ENCODE peak calls at places on chromosome 22, in four cellular contexts. A is GM23338, J is tibial nerve, Q is dorsolateral prefrontal cortex. H is an unnamed sample.
A peak's percentile ranks its signal among the peaks of the same experiment; 100 is the strongest.

GRCh38 chr22:20972014-20972797 is 5.2 kb downstream of the AIFM3 start:
- DNase-seq in A (no peak), J (no peak), Q (no peak), H (no peak)

GRCh38 chr22:47586946-47587345 is 824.5 kb downstream of the TBC1D22A start:
- DNase-seq in A (no peak), J (no peak), Q (no peak), H (no peak)

GRCh38 chr22:37679670-37680069 is 4.2 kb downstream of the LGALS1 start:
- DNase-seq in A (no peak), J (no peak), Q (no peak), H (no peak)

GRCh38 chr22:38718414-38718813 is 12.7 kb downstream of the GTPBP1 start:
- DNase-seq in A (peak; percentile 78), J (no peak), Q (peak; percentile 76), H (no peak)

GRCh38 chr22:44128961-44129613 is 51.6 kb upstream of the PARVG start:
- DNase-seq in A (no peak), J (no peak), Q (no peak), H (no peak)

GRCh38 chr22:31313366-31314147 is 21.3 kb upstream of the PIK3IP1 start:
- DNase-seq in A (peak; percentile 95), J (peak; percentile 81), Q (peak; percentile 76), H (no peak)

GRCh38 chr22:37431366-37431765 is 4.1 kb upstream of the ELFN2 start:
- DNase-seq in A (no peak), J (no peak), Q (no peak), H (no peak)

GRCh38 chr22:38075961-38076360 is 8.0 kb downstream of the SLC16A8 start:
- DNase-seq in A (no peak), J (no peak), Q (no peak), H (no peak)

GRCh38 chr22:38481162-38481870 is 13.4 kb downstream of the KDELR3 start:
- DNase-seq in A (no peak), J (no peak), Q (no peak), H (no peak)

GRCh38 chr22:37676691-37677627 is 1.5 kb downstream of the LGALS1 start:
- DNase-seq in A (peak; percentile 97), J (peak; percentile 85), Q (peak; percentile 64), H (peak; percentile 95)

GRCh38 chr22:30021881-30022619 is 58.2 kb upstream of the HORMAD2 start:
- DNase-seq in A (no peak), J (no peak), Q (no peak), H (no peak)

GRCh38 chr22:29674121-29674520 is 45.7 kb upstream of the CABP7 start:
- DNase-seq in A (no peak), J (no peak), Q (no peak), H (no peak)

GRCh38 chr22:20211997-20212753 is 55.9 kb downstream of the RTN4R start:
- DNase-seq in A (no peak), J (no peak), Q (peak; percentile 23), H (no peak)

GRCh38 chr22:36443198-36443770 is 38.2 kb downstream of the TXN2 start:
- DNase-seq in A (no peak), J (no peak), Q (no peak), H (no peak)

GRCh38 chr22:17120281-17120680 is 879 bp downstream of the TMEM121B start:
- DNase-seq in A (peak; percentile 92), J (no peak), Q (no peak), H (no peak)

GRCh38 chr22:32265882-32266767 is 11.0 kb upstream of the SLC5A4 start:
- DNase-seq in A (peak; percentile 89), J (peak; percentile 84), Q (peak; percentile 75), H (no peak)

GRCh38 chr22:20946991-20947390 is 20.1 kb upstream of the AIFM3 start:
- DNase-seq in A (no peak), J (no peak), Q (no peak), H (no peak)

GRCh38 chr22:38792833-38793232 is 1.1 kb downstream of the DNAL4 start:
- DNase-seq in A (no peak), J (no peak), Q (no peak), H (no peak)

GRCh38 chr22:39153220-39153860 is 860 bp upstream of the CBX7 start:
- DNase-seq in A (peak; percentile 57), J (no peak), Q (no peak), H (no peak)

GRCh38 chr22:17815703-17816254 is 41.5 kb upstream of the BID start:
- DNase-seq in A (no peak), J (no peak), Q (no peak), H (no peak)

GRCh38 chr22:44385781-44386180 is 73.0 kb upstream of the SHISAL1 start:
- DNase-seq in A (no peak), J (no peak), Q (no peak), H (no peak)

GRCh38 chr22:27670701-27671412 is 130.7 kb downstream of the MN1 start:
- DNase-seq in A (peak; percentile 93), J (no peak), Q (peak; percentile 22), H (no peak)

GRCh38 chr22:38077595-38077994 is 6.4 kb downstream of the SLC16A8 start:
- DNase-seq in A (no peak), J (no peak), Q (no peak), H (no peak)

GRCh38 chr22:47279337-47279736 is 516.9 kb downstream of the TBC1D22A start:
- DNase-seq in A (no peak), J (no peak), Q (no peak), H (no peak)

GRCh38 chr22:38656256-38657148 is at the start of the genes CBY1 and FAM227A:
- DNase-seq in A (peak; percentile 99), J (peak; percentile 77), Q (peak; percentile 91), H (peak; percentile 89)

GRCh38 chr22:28857288-28857687 is 26.1 kb upstream of the ZNRF3 start:
- DNase-seq in A (no peak), J (no peak), Q (no peak), H (no peak)

GRCh38 chr22:37230673-37231405 is 13.2 kb downstream of the RAC2 start:
- DNase-seq in A (no peak), J (no peak), Q (no peak), H (no peak)

GRCh38 chr22:38452373-38453064 is 2.5 kb downstream of the KCNJ4 start:
- DNase-seq in A (peak; percentile 46), J (no peak), Q (peak; percentile 84), H (no peak)

GRCh38 chr22:30858976-30859713 is 109.4 kb downstream of the MORC2 start:
- DNase-seq in A (no peak), J (no peak), Q (peak; percentile 5), H (no peak)

GRCh38 chr22:36258750-36259619 is 6.1 kb downstream of the APOL1 start:
- DNase-seq in A (peak; percentile 78), J (no peak), Q (no peak), H (no peak)

GRCh38 chr22:31271485-31271884 is 20.8 kb downstream of the PIK3IP1 start:
- DNase-seq in A (no peak), J (no peak), Q (no peak), H (no peak)

DNA sequence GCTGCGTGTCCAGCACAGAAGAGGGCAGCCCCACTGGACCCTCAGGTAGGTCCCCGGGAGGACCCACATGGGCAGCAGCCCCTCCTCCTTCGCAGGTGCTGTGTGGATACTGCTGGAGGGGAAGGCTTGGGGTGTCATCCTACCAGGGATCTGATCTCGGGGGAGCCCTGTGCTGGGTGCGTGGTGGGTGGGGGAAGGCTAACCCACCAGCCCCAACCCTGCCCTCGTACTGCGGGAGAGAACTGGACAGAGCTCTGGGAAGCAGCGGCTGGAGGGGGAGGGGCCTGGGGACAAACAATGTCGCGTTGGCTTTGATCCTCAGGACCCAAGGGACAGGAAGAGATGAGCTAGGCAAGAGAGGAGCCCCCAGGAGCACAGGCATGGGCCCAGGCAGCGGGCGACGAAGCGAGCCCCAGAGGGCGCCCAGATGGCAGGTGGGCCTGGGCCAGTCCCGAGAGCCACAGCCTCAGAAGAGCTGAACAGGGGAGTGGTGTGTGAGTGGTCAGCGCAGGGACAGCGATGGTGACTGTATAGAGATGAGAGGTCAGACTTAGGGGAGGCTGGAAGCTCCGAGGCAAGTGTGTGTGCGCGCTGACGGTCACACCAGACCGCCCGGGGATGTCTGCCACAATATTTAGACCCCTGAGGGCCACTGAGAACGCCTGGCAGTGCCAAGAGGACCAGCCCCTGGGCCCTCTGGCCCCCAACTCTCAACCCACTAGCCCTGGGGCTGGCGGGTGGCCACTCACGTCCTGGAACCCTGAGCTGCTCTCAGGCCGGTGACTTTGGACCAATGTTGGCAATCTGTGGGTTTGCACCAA is 1.4 kb upstream of the PIM3 start:
- DNase-seq in A (no peak), J (no peak), Q (no peak), H (no peak)
- H3K27ac ChIP-seq in A (no peak overlapping the region), J (peak overlapping the region; percentile 89), Q (peak overlapping the region; percentile 89), H (peak overlapping the region; percentile 99)

GRCh38 chr22:19105867-19106802 is 16.1 kb downstream of the DGCR2 start:
- DNase-seq in A (peak; percentile 51), J (no peak), Q (no peak), H (no peak)
- TF ChIP-seq CTCF in A (peak; percentile 48), J (no peak), Q (no peak), H (no peak)

GRCh38 chr22:24144471-24145115 is 36.7 kb upstream of the SUSD2 start:
- DNase-seq in A (no peak), J (no peak), Q (no peak), H (no peak)

GRCh38 chr22:24146791-24147353 is 34.4 kb upstream of the SUSD2 start:
- DNase-seq in A (peak; percentile 42), J (peak; percentile 24), Q (no peak), H (peak; percentile 83)

GRCh38 chr22:24146190-24146616 is 35.1 kb upstream of the SUSD2 start:
- DNase-seq in A (peak; percentile 75), J (peak; percentile 36), Q (no peak), H (no peak)

GRCh38 chr22:24144056-24144455 is 37.2 kb upstream of the SUSD2 start:
- DNase-seq in A (no peak), J (no peak), Q (no peak), H (no peak)

DNA sequence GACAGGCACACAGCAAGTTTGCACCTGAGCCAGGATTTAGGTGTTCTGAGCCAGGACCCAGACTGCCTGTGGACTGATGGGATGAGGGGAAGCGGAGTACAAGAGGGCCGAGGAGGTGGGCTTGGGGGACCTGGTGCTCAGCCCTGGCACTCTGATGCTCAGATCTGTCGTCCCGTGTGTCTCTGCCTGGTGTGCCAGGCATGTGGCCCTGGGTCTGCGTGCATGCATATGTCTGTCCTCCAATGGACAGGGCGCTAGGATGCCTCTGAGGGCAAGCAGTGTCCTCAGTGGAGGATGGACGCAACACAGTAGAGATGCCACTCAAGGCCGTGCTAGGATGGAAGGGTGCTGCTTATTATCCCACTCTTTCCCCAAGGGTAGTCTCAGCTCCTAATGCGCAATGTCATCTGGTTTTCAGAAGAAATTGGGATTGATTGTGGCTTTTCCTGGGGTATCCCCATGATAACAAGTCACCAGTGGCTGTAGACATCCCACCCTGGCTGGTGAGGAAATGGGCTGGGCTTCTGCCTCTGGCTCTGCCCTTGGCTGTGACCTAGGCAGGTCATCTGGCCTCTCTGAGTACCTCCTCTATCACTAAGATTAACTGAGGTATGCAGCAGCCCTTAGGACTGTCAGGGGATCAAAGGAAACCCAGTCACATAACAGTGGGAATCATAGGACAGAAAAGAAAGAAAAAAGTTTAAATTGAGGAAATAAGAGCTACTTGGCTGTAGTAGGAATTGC is 35.7 kb upstream of the SUSD2 start:
- DNase-seq in A (no peak), J (no peak), Q (no peak), H (no peak)
- H3K4me3 ChIP-seq in A (no peak overlapping the region), J (no peak overlapping the region), Q (peak overlapping the region; percentile 11), H (peak overlapping the region; percentile 10)

GRCh38 chr22:35135165-35135564 is 69.2 kb downstream of the ISX start:
- DNase-seq in A (no peak), J (no peak), Q (no peak), H (no peak)
- H3K27ac ChIP-seq in A (no peak overlapping the region), J (peak overlapping the region; percentile 53), Q (no peak overlapping the region), H (no peak overlapping the region)

DNA sequence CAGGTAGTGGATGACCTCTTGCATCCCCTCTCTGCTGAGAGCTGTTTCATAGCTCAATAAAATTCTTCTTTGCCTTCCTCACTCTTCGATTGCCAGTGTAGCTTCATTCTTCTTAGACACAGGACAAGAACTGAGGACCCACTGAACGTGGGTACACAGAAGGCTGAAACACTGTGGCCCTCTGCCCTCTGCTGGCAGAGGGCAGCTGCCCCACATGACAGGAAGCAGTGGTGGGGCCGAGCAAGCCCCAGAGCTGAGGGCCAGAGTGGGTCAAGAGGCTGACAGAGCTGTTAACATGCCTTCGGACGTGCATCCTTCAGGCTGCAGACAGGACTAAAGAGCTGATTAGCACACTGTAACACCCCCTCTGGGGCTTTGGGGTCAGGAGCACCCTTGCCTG is 15.6 kb downstream of the SMC1B start:
- DNase-seq in A (no peak), J (no peak), Q (no peak), H (no peak)
- TF ChIP-seq CTCF in A (no peak), J (no peak), Q (no peak), H (no peak)

H was measured in coronary artery.